ENCODE peak calls at places on chromosomes 6 and 20, in four cellular contexts. M is spleen, B is ovary, U is left lung. R is an unnamed sample.

GRCh38 chr20:61297981-61298380 is 45.9 kb downstream of the CDH4 start:
- DNase-seq in U (no peak), M (peak), B (no peak), R (no peak)

GRCh38 chr6:88443554-88443953 is 277.4 kb upstream of the CNR1 start:
- DNase-seq in M (no peak), B (no peak), U (no peak), R (no peak)

GRCh38 chr6:157610451-157610999 is 212.5 kb upstream of the SNX9 start:
- DNase-seq in B (no peak), U (no peak), M (no peak), R (no peak)

GRCh38 chr20:51306521-51307358 is 235.8 kb downstream of the NFATC2 start:
- DNase-seq in M (peak), U (peak), B (peak), R (peak)

GRCh38 chr6:2641044-2641673 is 109.6 kb downstream of the MYLK4 start:
- DNase-seq in B (no peak), U (no peak), M (no peak), R (no peak)

GRCh38 chr6:103396768-103397167 is 1463.0 kb downstream of the HACE1 start:
- DNase-seq in U (no peak), M (no peak), B (no peak), R (no peak)

GRCh38 chr20:51562334-51563140 is 20.0 kb upstream of the NFATC2 start:
- DNase-seq in B (peak), U (peak), M (peak), R (peak)

GRCh38 chr6:169420912-169421543 is 167.4 kb upstream of the THBS2 start:
- DNase-seq in U (no peak), M (no peak), B (no peak), R (no peak)

GRCh38 chr20:19786311-19786710 is 28.3 kb downstream of the RIN2 start:
- DNase-seq in U (no peak), M (no peak), B (no peak), R (peak)

GRCh38 chr6:52868240-52868639 is 27.6 kb upstream of the GSTA5 start:
- DNase-seq in U (no peak), B (no peak), M (no peak), R (no peak)

GRCh38 chr6:69866351-69867074 is at the start of gene COL19A1:
- DNase-seq in M (peak), U (no peak), B (no peak), R (peak)

GRCh38 chr6:68710496-68710895 is 75.4 kb downstream of the ADGRB3 start:
- DNase-seq in U (no peak), M (no peak), B (no peak), R (no peak)

GRCh38 chr6:150293423-150294280 is 75.2 kb upstream of the IYD start:
- DNase-seq in U (no peak), M (no peak), B (no peak), R (no peak)

GRCh38 chr20:21048841-21049273 is 57.3 kb downstream of the LINC00237 start:
- DNase-seq in U (no peak), B (no peak), M (peak), R (no peak)

GRCh38 chr6:53066059-53066406 is 829 bp downstream of the FBXO9 start:
- DNase-seq in B (peak), M (peak), U (peak), R (peak)

GRCh38 chr6:84410377-84410776 is 182.9 kb upstream of the CEP162 start:
- DNase-seq in M (no peak), B (no peak), U (no peak), R (no peak)

GRCh38 chr6:130381459-130382380 is 15.9 kb downstream of the TMEM200A start:
- DNase-seq in U (no peak), B (no peak), M (peak), R (no peak)

GRCh38 chr6:18533793-18534192 is 146.6 kb downstream of the RNF144B start:
- DNase-seq in M (no peak), B (no peak), U (no peak), R (no peak)
- H3K4me3 ChIP-seq in M (no peak), B (no peak), U (no peak), R (no peak)

GRCh38 chr20:39638671-39639070 is 676.5 kb downstream of the DHX35 start:
- DNase-seq in M (no peak), U (no peak), B (no peak), R (no peak)
- TF ChIP-seq CTCF in M (no peak), U (no peak), B (no peak), R (no peak)

GRCh38 chr6:32406857-32407256 is at the start of gene BTNL2:
- DNase-seq in U (no peak), M (no peak), B (no peak), R (no peak)
- H3K4me3 ChIP-seq in U (no peak), M (no peak), B (no peak), R (no peak)

DNA sequence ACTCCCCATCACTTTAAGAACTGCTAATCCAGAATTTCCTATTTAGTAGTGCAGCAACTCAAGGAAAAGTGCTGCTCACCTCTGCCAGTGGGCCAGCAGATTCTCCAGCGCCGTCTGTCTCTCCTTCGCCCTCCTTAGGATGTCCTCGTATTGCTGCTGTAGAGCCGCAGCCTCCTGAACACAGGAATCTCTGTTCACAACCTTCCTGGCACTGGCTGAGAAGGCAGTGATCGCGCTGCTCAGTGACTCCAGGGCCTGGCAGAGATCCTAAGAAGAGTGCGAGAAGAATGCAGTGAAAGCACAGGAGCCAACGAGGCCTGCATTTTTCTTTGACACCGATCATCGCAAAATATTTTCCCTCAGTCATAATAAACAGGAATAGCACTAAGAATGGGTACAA is 209.0 kb downstream of the SYNE1 start:
- DNase-seq in B (no peak), U (no peak), M (no peak), R (no peak)
- TF ChIP-seq CTCF in B (no peak), U (no peak), M (no peak), R (no peak)

R was measured in sigmoid colon.